ENCODE peak calls at places on chromosome 21, in five cellular contexts. One of them, this sample, is unnamed.

GRCh38 chr21:18899261-18899660 is 495.7 kb upstream of the TMPRSS15 start:
- DNase-seq in AG09309: no peak
- DNase-seq in astrocyte of the spinal cord: no peak
- DNase-seq in neural crest cell: no peak
- DNase-seq in astrocyte of the cerebellum: no peak
- DNase-seq in this sample: no peak

GRCh38 chr21:33817663-33818433 is 97.8 kb downstream of the ATP5PO start:
- DNase-seq in neural crest cell: no peak
- DNase-seq in astrocyte of the spinal cord: peak
- DNase-seq in astrocyte of the cerebellum: no peak
- DNase-seq in AG09309: no peak
- DNase-seq in this sample: no peak

GRCh38 chr21:27827972-27828371 is 861.1 kb upstream of the ADAMTS5 start:
- DNase-seq in astrocyte of the spinal cord: no peak
- DNase-seq in astrocyte of the cerebellum: no peak
- DNase-seq in AG09309: no peak
- DNase-seq in neural crest cell: no peak
- DNase-seq in this sample: no peak

GRCh38 chr21:31298618-31299269 is 45.3 kb downstream of the TIAM1 start:
- DNase-seq in astrocyte of the cerebellum: peak
- DNase-seq in AG09309: no peak
- DNase-seq in neural crest cell: no peak
- DNase-seq in astrocyte of the spinal cord: peak
- DNase-seq in this sample: no peak

GRCh38 chr21:45320991-45321656 is 33.4 kb upstream of the POFUT2 start:
- DNase-seq in astrocyte of the cerebellum: no peak
- DNase-seq in astrocyte of the spinal cord: no peak
- DNase-seq in neural crest cell: no peak
- DNase-seq in AG09309: no peak
- DNase-seq in this sample: no peak

GRCh38 chr21:45750924-45751323 is 107.4 kb downstream of the PCBP3 start:
- DNase-seq in neural crest cell: no peak
- DNase-seq in astrocyte of the cerebellum: no peak
- DNase-seq in astrocyte of the spinal cord: no peak
- DNase-seq in AG09309: no peak
- DNase-seq in this sample: no peak

GRCh38 chr21:34133802-34134201 is 60.4 kb downstream of the MRPS6 start:
- DNase-seq in astrocyte of the spinal cord: no peak
- DNase-seq in neural crest cell: no peak
- DNase-seq in AG09309: no peak
- DNase-seq in astrocyte of the cerebellum: no peak
- DNase-seq in this sample: no peak

GRCh38 chr21:29520146-29520545 is 221.4 kb downstream of the BACH1 start:
- DNase-seq in astrocyte of the spinal cord: no peak
- DNase-seq in AG09309: no peak
- DNase-seq in neural crest cell: no peak
- DNase-seq in astrocyte of the cerebellum: no peak
- DNase-seq in this sample: no peak

GRCh38 chr21:28227881-28228623 is 764.6 kb downstream of the LTN1 start:
- DNase-seq in astrocyte of the spinal cord: no peak
- DNase-seq in AG09309: no peak
- DNase-seq in astrocyte of the cerebellum: no peak
- DNase-seq in neural crest cell: no peak
- DNase-seq in this sample: no peak

GRCh38 chr21:26169611-26170470 is 729 bp downstream of the APP start:
- DNase-seq in AG09309: no peak
- DNase-seq in astrocyte of the spinal cord: peak
- DNase-seq in astrocyte of the cerebellum: peak
- DNase-seq in neural crest cell: peak
- DNase-seq in this sample: no peak

GRCh38 chr21:34061983-34062382 is 11.4 kb upstream of the MRPS6 start:
- DNase-seq in neural crest cell: no peak
- DNase-seq in astrocyte of the spinal cord: no peak
- DNase-seq in astrocyte of the cerebellum: no peak
- DNase-seq in AG09309: no peak
- DNase-seq in this sample: no peak

GRCh38 chr21:45981154-45981606 is 390 bp upstream of the COL6A1 start:
- DNase-seq in neural crest cell: peak
- DNase-seq in astrocyte of the spinal cord: peak
- DNase-seq in astrocyte of the cerebellum: peak
- DNase-seq in AG09309: peak
- DNase-seq in this sample: peak

GRCh38 chr21:46089285-46089684 is 8.6 kb upstream of the COL6A2 start:
- DNase-seq in astrocyte of the spinal cord: no peak
- DNase-seq in astrocyte of the cerebellum: no peak
- DNase-seq in neural crest cell: no peak
- DNase-seq in AG09309: no peak
- DNase-seq in this sample: no peak

GRCh38 chr21:34970126-34970525 is 79.0 kb downstream of the RUNX1 start:
- DNase-seq in AG09309: no peak
- DNase-seq in astrocyte of the spinal cord: no peak
- DNase-seq in neural crest cell: no peak
- DNase-seq in astrocyte of the cerebellum: no peak
- DNase-seq in this sample: no peak

GRCh38 chr21:45080639-45081414 is 6.4 kb downstream of the ADARB1 start:
- DNase-seq in AG09309: no peak
- DNase-seq in neural crest cell: no peak
- DNase-seq in astrocyte of the cerebellum: no peak
- DNase-seq in astrocyte of the spinal cord: peak
- DNase-seq in this sample: no peak

GRCh38 chr21:32888971-32889370 is 117.4 kb upstream of the PAXBP1 start:
- DNase-seq in astrocyte of the spinal cord: no peak
- DNase-seq in neural crest cell: no peak
- DNase-seq in astrocyte of the cerebellum: no peak
- DNase-seq in AG09309: no peak
- DNase-seq in this sample: no peak

DNA sequence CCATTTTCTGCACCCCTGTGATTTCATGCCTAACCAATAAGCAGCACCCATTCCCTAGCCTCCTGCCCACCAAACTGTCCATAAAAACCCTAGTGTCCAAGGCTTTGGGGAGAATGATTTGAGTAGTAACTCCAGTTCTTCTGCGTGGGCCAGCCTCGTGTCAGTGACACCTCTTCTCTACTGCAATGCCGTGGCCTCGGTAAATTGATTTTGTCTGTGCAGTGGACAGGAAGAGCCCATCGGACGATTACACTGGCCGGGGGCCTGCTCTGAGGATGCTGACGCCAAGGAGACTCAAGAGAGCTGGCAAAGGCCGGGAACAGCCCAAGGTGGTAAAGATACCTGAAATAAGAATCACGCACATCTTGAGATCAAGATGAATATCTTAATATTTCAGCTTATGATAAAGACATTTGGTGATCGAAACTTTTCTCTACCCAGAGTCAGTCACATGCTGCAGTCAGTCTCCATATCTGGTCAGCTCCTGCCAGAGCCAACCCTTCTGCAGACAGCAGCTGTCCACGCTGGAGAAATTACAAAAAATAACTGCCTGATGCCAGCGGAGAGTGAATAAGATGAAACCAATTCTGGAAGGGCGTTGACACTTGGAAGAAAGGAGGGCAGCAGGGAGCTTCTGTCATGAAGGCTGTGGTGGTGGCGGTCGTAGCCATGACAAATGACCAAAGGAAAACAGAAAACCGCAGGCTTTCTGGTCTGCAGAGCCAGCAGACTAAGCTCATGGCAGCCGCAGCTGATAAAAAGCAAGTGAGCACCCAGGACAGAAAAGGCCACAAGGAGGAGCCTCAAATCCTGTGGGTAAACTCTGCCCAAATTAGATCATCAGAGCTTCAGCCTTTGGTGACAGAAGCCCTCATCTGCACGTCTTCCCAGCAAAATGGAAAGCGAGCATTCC is 29.1 kb downstream of the RSPH1 start:
- DNase-seq in astrocyte of the spinal cord: peak
- DNase-seq in neural crest cell: no peak
- DNase-seq in AG09309: no peak
- DNase-seq in astrocyte of the cerebellum: no peak
- DNase-seq in this sample: no peak
- TF ChIP-seq CTCF in astrocyte of the spinal cord: peak
- TF ChIP-seq CTCF in neural crest cell: no peak
- TF ChIP-seq CTCF in AG09309: peak
- TF ChIP-seq CTCF in astrocyte of the cerebellum: peak
- TF ChIP-seq CTCF in this sample: no peak

DNA sequence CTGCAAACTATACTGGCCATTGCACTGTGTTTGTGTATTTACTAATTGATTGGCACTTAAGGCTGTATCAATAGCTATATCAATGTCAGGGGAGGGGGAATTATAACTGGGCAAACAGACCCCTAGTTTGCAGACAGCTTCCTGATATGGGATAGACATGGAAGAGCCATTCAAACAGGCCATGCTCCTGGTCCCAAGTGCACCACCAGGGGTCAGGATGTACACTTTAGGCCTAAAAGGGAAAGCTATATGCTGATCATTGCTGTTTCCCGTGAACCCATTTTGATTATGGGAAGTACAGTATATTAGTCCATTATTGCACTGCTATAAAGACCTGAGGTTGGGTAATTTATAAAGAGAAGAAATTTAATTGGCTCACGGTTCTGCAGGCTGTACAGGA is 125.0 kb upstream of the BACE2 start:
- DNase-seq in neural crest cell: no peak
- DNase-seq in AG09309: no peak
- DNase-seq in astrocyte of the cerebellum: no peak
- DNase-seq in astrocyte of the spinal cord: no peak
- DNase-seq in this sample: no peak
- TF ChIP-seq CTCF in neural crest cell: peak
- TF ChIP-seq CTCF in AG09309: no peak
- TF ChIP-seq CTCF in astrocyte of the cerebellum: peak
- TF ChIP-seq CTCF in astrocyte of the spinal cord: no peak
- TF ChIP-seq CTCF in this sample: no peak

GRCh38 chr21:41726970-41727783 is 39.7 kb downstream of the RIPK4 start:
- DNase-seq in astrocyte of the spinal cord: peak
- DNase-seq in AG09309: peak
- DNase-seq in astrocyte of the cerebellum: peak
- DNase-seq in neural crest cell: no peak
- DNase-seq in this sample: peak
- TF ChIP-seq CTCF in astrocyte of the spinal cord: no peak
- TF ChIP-seq CTCF in AG09309: no peak
- TF ChIP-seq CTCF in astrocyte of the cerebellum: no peak
- TF ChIP-seq CTCF in neural crest cell: no peak
- TF ChIP-seq CTCF in this sample: no peak

GRCh38 chr21:42164818-42165217 is 54.1 kb upstream of the ABCG1 start:
- DNase-seq in astrocyte of the spinal cord: no peak
- DNase-seq in astrocyte of the cerebellum: no peak
- DNase-seq in AG09309: no peak
- DNase-seq in neural crest cell: no peak
- DNase-seq in this sample: no peak
- TF ChIP-seq CTCF in astrocyte of the spinal cord: no peak
- TF ChIP-seq CTCF in astrocyte of the cerebellum: no peak
- TF ChIP-seq CTCF in AG09309: no peak
- TF ChIP-seq CTCF in neural crest cell: no peak
- TF ChIP-seq CTCF in this sample: no peak

DNA sequence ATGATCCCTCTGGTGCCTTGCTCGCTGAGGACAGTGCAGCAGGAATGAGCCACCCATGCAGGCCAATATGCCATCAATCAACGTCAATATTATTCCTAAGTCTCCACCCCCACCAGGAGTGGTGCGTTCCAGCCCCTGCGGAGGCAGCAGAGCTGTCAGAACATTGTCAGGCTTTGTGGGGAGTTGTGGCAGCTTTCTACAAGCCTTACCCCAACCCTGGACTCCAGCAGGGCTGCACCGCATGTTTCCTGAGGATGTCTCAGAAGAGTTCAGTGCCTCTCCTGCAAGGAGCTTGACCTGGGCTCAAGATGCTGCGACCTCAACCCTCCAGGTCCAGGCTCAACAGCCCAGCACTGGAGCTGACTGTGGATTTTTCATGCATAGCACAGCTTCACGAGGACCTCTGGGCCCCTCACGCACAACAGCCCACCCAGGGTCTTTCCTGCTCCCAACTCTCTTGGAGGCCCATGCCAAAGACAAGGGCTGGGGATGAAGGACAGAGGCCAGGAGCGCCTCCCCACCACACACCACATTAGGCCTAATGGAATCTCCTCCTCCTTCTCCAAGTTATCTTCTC is 67.5 kb downstream of the PSMG1 start:
- DNase-seq in astrocyte of the cerebellum: no peak
- DNase-seq in astrocyte of the spinal cord: no peak
- DNase-seq in neural crest cell: no peak
- DNase-seq in AG09309: no peak
- DNase-seq in this sample: no peak
- TF ChIP-seq CTCF in astrocyte of the cerebellum: no peak
- TF ChIP-seq CTCF in astrocyte of the spinal cord: peak
- TF ChIP-seq CTCF in neural crest cell: no peak
- TF ChIP-seq CTCF in AG09309: no peak
- TF ChIP-seq CTCF in this sample: no peak

GRCh38 chr21:36080386-36080785 is 10.6 kb downstream of the CBR1 start:
- DNase-seq in astrocyte of the spinal cord: no peak
- DNase-seq in neural crest cell: no peak
- DNase-seq in astrocyte of the cerebellum: no peak
- DNase-seq in AG09309: no peak
- DNase-seq in this sample: no peak
- TF ChIP-seq CTCF in astrocyte of the spinal cord: no peak
- TF ChIP-seq CTCF in neural crest cell: no peak
- TF ChIP-seq CTCF in astrocyte of the cerebellum: no peak
- TF ChIP-seq CTCF in AG09309: no peak
- TF ChIP-seq CTCF in this sample: no peak

DNA sequence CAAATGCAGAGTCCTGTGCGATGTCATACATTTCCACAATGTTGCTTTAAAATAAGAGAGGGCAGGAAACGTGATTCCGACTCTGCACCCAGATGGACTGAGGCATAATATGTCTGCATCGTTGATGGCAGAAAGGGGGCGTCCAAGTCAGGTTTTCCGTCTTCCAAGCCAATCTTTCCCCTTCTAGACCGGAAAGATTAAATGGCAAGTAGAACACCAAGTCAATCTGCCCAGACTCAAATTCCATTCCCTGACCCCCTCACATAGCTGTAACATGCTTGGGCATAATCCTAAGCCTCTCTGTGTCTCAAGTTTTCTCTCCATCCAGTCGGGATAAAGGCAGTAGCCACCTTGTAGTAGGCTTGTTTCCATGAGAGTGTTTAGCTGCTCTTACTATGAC is 14.4 kb downstream of the PCP4 start:
- DNase-seq in AG09309: no peak
- DNase-seq in astrocyte of the cerebellum: no peak
- DNase-seq in neural crest cell: no peak
- DNase-seq in astrocyte of the spinal cord: no peak
- DNase-seq in this sample: no peak
- TF ChIP-seq CTCF in AG09309: no peak
- TF ChIP-seq CTCF in astrocyte of the cerebellum: no peak
- TF ChIP-seq CTCF in neural crest cell: no peak
- TF ChIP-seq CTCF in astrocyte of the spinal cord: no peak
- TF ChIP-seq CTCF in this sample: no peak

GRCh38 chr21:24014381-24014780 is 1592.9 kb downstream of the MRPL39 start:
- DNase-seq in astrocyte of the spinal cord: no peak
- DNase-seq in neural crest cell: no peak
- DNase-seq in AG09309: no peak
- DNase-seq in astrocyte of the cerebellum: no peak
- DNase-seq in this sample: no peak
- TF ChIP-seq CTCF in astrocyte of the spinal cord: no peak
- TF ChIP-seq CTCF in neural crest cell: peak
- TF ChIP-seq CTCF in AG09309: no peak
- TF ChIP-seq CTCF in astrocyte of the cerebellum: no peak
- TF ChIP-seq CTCF in this sample: no peak

DNA sequence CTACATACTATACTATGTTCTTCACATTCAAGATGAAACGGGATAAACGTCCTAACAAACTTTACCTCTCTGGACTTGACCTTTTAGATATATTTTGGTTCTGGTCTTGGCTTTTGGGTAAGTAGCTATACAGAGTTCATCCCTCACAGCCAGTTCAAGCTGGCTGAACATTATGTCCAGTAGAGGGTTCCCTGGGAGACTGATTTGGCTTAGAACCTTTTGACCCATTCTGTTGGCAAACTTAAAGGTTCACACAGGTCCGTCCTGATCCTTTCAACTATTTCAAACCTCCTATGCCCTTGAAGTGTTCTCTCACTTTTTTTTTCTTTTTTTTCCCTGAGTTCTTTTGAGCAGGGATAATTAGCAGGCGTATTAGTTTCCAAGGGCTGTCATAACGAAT is 257.7 kb upstream of the USP25 start:
- DNase-seq in astrocyte of the spinal cord: no peak
- DNase-seq in neural crest cell: no peak
- DNase-seq in AG09309: no peak
- DNase-seq in astrocyte of the cerebellum: no peak
- DNase-seq in this sample: no peak
- TF ChIP-seq CTCF in astrocyte of the spinal cord: no peak
- TF ChIP-seq CTCF in neural crest cell: no peak
- TF ChIP-seq CTCF in AG09309: no peak
- TF ChIP-seq CTCF in astrocyte of the cerebellum: no peak
- TF ChIP-seq CTCF in this sample: no peak

This sample was measured in AG09319.